ENCODE peak calls at places on chromosomes 4 and X, in four cellular contexts. One of them, this sample, is unnamed. For H3K4me1, the result is how much of the 10 kb centered on the place peaks cover.

GRCh38 chr4:22842360-22842759 is 149.6 kb downstream of the GBA3 start:
- DNase-seq in tibial nerve: no peak
- DNase-seq in CD8-positive, alpha-beta T cell: no peak
- DNase-seq in colonic mucosa: no peak
- DNase-seq in this sample: no peak

GRCh38 chr4:139619644-139620043 is 46.0 kb upstream of the MGST2 start:
- DNase-seq in tibial nerve: no peak
- DNase-seq in CD8-positive, alpha-beta T cell: no peak
- DNase-seq in colonic mucosa: no peak
- DNase-seq in this sample: no peak

GRCh38 chr4:71415491-71415890 is 76.7 kb downstream of the SLC4A4 start:
- DNase-seq in tibial nerve: no peak
- DNase-seq in CD8-positive, alpha-beta T cell: no peak
- DNase-seq in colonic mucosa: no peak
- DNase-seq in this sample: no peak

GRCh38 chr4:3802571-3803474 is 36.6 kb downstream of the ADRA2C start:
- DNase-seq in tibial nerve: no peak
- DNase-seq in CD8-positive, alpha-beta T cell: no peak
- DNase-seq in colonic mucosa: no peak
- DNase-seq in this sample: no peak

GRCh38 chrX:74931214-74931613 is 6.0 kb upstream of the NEXMIF start:
- DNase-seq in tibial nerve: no peak
- DNase-seq in CD8-positive, alpha-beta T cell: no peak
- DNase-seq in colonic mucosa: no peak
- DNase-seq in this sample: no peak

GRCh38 chr4:154314248-154314647 is 177.4 kb downstream of the DCHS2 start:
- DNase-seq in tibial nerve: no peak
- DNase-seq in CD8-positive, alpha-beta T cell: no peak
- DNase-seq in colonic mucosa: no peak
- DNase-seq in this sample: peak

GRCh38 chr4:153582954-153583456 is 101.1 kb upstream of the TLR2 start:
- DNase-seq in tibial nerve: no peak
- DNase-seq in CD8-positive, alpha-beta T cell: no peak
- DNase-seq in colonic mucosa: no peak
- DNase-seq in this sample: no peak

GRCh38 chr4:88738146-88738545 is 40.5 kb upstream of the NAP1L5 start:
- DNase-seq in tibial nerve: no peak
- DNase-seq in CD8-positive, alpha-beta T cell: no peak
- DNase-seq in colonic mucosa: no peak
- DNase-seq in this sample: no peak

GRCh38 chr4:120869511-120870278 is 52.8 kb downstream of the PRDM5 start:
- DNase-seq in tibial nerve: no peak
- DNase-seq in CD8-positive, alpha-beta T cell: no peak
- DNase-seq in colonic mucosa: no peak
- DNase-seq in this sample: no peak

GRCh38 chr4:55437356-55437796 is 41.6 kb downstream of the TMEM165 start:
- DNase-seq in tibial nerve: no peak
- DNase-seq in CD8-positive, alpha-beta T cell: no peak
- DNase-seq in colonic mucosa: peak
- DNase-seq in this sample: no peak

GRCh38 chr4:76758290-76758882 is 139.6 kb downstream of the SOWAHB start:
- DNase-seq in tibial nerve: no peak
- DNase-seq in CD8-positive, alpha-beta T cell: no peak
- DNase-seq in colonic mucosa: no peak
- DNase-seq in this sample: peak

GRCh38 chrX:55008571-55009358 is 8.6 kb downstream of the APEX2 start:
- DNase-seq in tibial nerve: no peak
- DNase-seq in CD8-positive, alpha-beta T cell: no peak
- DNase-seq in colonic mucosa: no peak
- DNase-seq in this sample: no peak

GRCh38 chr4:57089549-57089948 is 20.6 kb downstream of the IGFBP7 start:
- DNase-seq in tibial nerve: no peak
- DNase-seq in CD8-positive, alpha-beta T cell: no peak
- DNase-seq in colonic mucosa: no peak
- DNase-seq in this sample: no peak

GRCh38 chr4:123892997-123893745 is 496.6 kb downstream of the SPRY1 start:
- DNase-seq in tibial nerve: no peak
- DNase-seq in CD8-positive, alpha-beta T cell: no peak
- DNase-seq in colonic mucosa: no peak
- DNase-seq in this sample: no peak

GRCh38 chr4:89306486-89307184 is 965 bp downstream of the GPRIN3 start:
- DNase-seq in tibial nerve: no peak
- DNase-seq in CD8-positive, alpha-beta T cell: no peak
- DNase-seq in colonic mucosa: peak
- DNase-seq in this sample: no peak

GRCh38 chr4:74223801-74224200 is 65.9 kb downstream of the MTHFD2L start:
- DNase-seq in tibial nerve: no peak
- DNase-seq in CD8-positive, alpha-beta T cell: no peak
- DNase-seq in colonic mucosa: no peak
- DNase-seq in this sample: no peak

GRCh38 chrX:460823-461640 is 74.3 kb upstream of the PPP2R3B start:
- DNase-seq in tibial nerve: no peak
- DNase-seq in CD8-positive, alpha-beta T cell: no peak
- DNase-seq in colonic mucosa: no peak
- DNase-seq in this sample: no peak

GRCh38 chrX:27057883-27058282 is 405.3 kb downstream of the PPP4R3C start:
- DNase-seq in tibial nerve: no peak
- DNase-seq in CD8-positive, alpha-beta T cell: no peak
- DNase-seq in colonic mucosa: no peak
- DNase-seq in this sample: no peak

GRCh38 chr4:169024762-169025161 is 14.7 kb upstream of the CBR4 start:
- DNase-seq in tibial nerve: no peak
- DNase-seq in CD8-positive, alpha-beta T cell: no peak
- DNase-seq in colonic mucosa: no peak
- DNase-seq in this sample: no peak

GRCh38 chrX:108072746-108073145 is 18.6 kb downstream of the PSMD10 start:
- DNase-seq in tibial nerve: no peak
- DNase-seq in CD8-positive, alpha-beta T cell: no peak
- DNase-seq in colonic mucosa: no peak
- DNase-seq in this sample: no peak
- H3K4me1 ChIP-seq in tibial nerve: under half
- H3K4me1 ChIP-seq in CD8-positive, alpha-beta T cell: under half
- H3K4me1 ChIP-seq in colonic mucosa: under half
- H3K4me1 ChIP-seq in this sample: under half

GRCh38 chrX:78652971-78653822 is 5.9 kb downstream of the RTL3 start:
- DNase-seq in tibial nerve: no peak
- DNase-seq in CD8-positive, alpha-beta T cell: no peak
- DNase-seq in colonic mucosa: no peak
- DNase-seq in this sample: no peak
- H3K4me1 ChIP-seq in tibial nerve: under half
- H3K4me1 ChIP-seq in CD8-positive, alpha-beta T cell: under half
- H3K4me1 ChIP-seq in colonic mucosa: under half
- H3K4me1 ChIP-seq in this sample: under half

DNA sequence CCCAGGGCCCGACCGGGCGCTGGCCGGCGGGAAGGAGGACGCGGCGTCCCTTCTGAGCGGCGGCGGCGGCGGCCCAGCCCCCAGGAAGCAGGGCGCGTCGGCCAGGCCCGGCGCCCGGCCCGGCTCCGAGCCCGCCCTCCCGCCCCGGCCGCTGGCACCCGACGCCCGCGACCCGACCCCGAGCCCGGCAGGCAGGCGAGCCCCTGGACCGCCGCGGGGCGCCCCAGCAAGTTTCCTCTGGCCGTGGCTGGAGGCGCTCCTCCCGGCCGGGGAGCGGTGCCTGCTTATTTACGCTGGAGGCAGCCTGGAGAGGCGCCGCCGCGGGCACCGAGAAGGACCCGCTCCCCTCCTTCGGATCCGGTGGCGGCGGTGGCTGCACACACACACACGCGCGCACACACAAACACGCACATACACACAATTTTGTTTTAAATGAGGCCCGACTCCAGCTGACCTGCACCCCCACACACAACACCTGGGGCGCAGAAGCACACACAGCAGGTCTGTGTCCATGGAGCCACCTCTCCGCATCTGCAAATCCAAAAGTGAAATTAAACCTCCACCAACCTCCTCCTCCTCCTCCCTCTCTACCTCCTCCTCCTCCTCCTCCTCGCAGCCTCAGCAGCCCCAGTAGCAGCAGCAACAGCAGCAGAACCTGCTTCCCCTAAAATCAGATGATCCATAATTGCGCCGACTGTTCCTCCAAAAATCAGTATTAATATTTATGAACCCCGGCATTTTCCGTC is 662 bp downstream of the IRF2 start:
- DNase-seq in tibial nerve: no peak
- DNase-seq in CD8-positive, alpha-beta T cell: peak
- DNase-seq in colonic mucosa: peak
- DNase-seq in this sample: peak
- H3K4me1 ChIP-seq in tibial nerve: under half
- H3K4me1 ChIP-seq in CD8-positive, alpha-beta T cell: under half
- H3K4me1 ChIP-seq in colonic mucosa: under half
- H3K4me1 ChIP-seq in this sample: under half

DNA sequence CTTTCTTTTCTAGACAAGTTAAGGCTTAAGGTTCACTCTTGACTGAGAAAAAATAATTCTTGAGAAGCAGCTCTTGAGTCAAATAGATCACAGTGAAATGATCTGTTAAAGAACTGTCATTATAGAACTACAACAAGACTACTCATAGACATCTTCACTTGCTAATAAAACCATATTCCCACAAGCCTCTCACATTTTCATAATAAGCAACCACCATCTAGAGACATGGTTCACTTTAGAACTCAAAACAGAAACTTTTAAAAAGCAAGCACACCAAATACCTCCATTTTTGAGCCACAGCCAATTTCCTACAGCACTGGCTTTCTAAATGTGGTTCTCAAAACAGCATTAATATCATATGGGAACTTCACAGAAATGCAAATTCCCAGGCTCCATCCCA is 309.5 kb downstream of the TMA16 start:
- DNase-seq in tibial nerve: no peak
- DNase-seq in CD8-positive, alpha-beta T cell: no peak
- DNase-seq in colonic mucosa: no peak
- DNase-seq in this sample: no peak
- H3K4me1 ChIP-seq in tibial nerve: under half
- H3K4me1 ChIP-seq in CD8-positive, alpha-beta T cell: under half
- H3K4me1 ChIP-seq in colonic mucosa: under half
- H3K4me1 ChIP-seq in this sample: under half